ENCODE peak calls at places on chromosome 17, in eight cellular contexts. B, E, P, F, X, S, Q and U are unnamed samples.
A peak's percentile ranks its signal among the peaks of the same experiment; 100 is the strongest.

GRCh38 chr17:42459983-42460300 is 1.3 kb downstream of the ATP6V0A1 start:
- DNase-seq in B (no peak), E (no peak), P (no peak), F (peak; percentile 13), X (no peak), S (no peak), Q (no peak), U (no peak)

GRCh38 chr17:71019699-71020098 is 850.4 kb downstream of the KCNJ2 start:
- DNase-seq in B (no peak), E (no peak), P (no peak), F (no peak), X (no peak), S (no peak), Q (no peak), U (no peak)

GRCh38 chr17:7883781-7884386 is 4.7 kb upstream of the CHD3 start:
- DNase-seq in B (no peak), E (no peak), P (no peak), F (no peak), X (peak; percentile 24), S (no peak), Q (peak; percentile 57), U (no peak)

GRCh38 chr17:17666111-17666714 is 15.0 kb upstream of the RAI1 start:
- DNase-seq in B (no peak), E (no peak), P (no peak), F (no peak), X (no peak), S (no peak), Q (no peak), U (no peak)

GRCh38 chr17:74442670-74443515 is 11.0 kb downstream of the GPRC5C start:
- DNase-seq in B (peak; percentile 91), E (peak; percentile 94), P (peak; percentile 66), F (no peak), X (no peak), S (peak; percentile 93), Q (no peak), U (peak; percentile 89)

GRCh38 chr17:10290046-10290445 is 82.8 kb downstream of the MYH13 start:
- DNase-seq in B (peak; percentile 27), E (no peak), P (no peak), F (no peak), X (no peak), S (peak; percentile 21), Q (no peak), U (no peak)

GRCh38 chr17:54405826-54406225 is 494.8 kb upstream of the TOM1L1 start:
- DNase-seq in B (no peak), E (no peak), P (no peak), F (no peak), X (no peak), S (no peak), Q (no peak), U (no peak)

GRCh38 chr17:3157218-3157617 is 29.9 kb upstream of the OR1G1 start:
- DNase-seq in B (no peak), E (no peak), P (no peak), F (no peak), X (no peak), S (no peak), Q (no peak), U (no peak)

GRCh38 chr17:60421273-60422161 is 772 bp upstream of the CHCT1 start:
- DNase-seq in B (peak; percentile 74), E (peak; percentile 87), P (peak; percentile 77), F (peak; percentile 82), X (peak; percentile 81), S (peak; percentile 76), Q (peak; percentile 91), U (peak; percentile 67)

GRCh38 chr17:49779730-49780220 is 8.7 kb upstream of the KAT7 start:
- DNase-seq in B (no peak), E (no peak), P (peak; percentile 28), F (peak; percentile 18), X (peak; percentile 26), S (no peak), Q (peak; percentile 34), U (no peak)

GRCh38 chr17:1186923-1187771 is 7.4 kb upstream of the ABR start:
- DNase-seq in B (peak; percentile 89), E (peak; percentile 93), P (peak; percentile 71), F (peak; percentile 91), X (peak; percentile 80), S (peak; percentile 90), Q (peak; percentile 95), U (peak; percentile 84)

GRCh38 chr17:21193031-21193430 is 20.9 kb downstream of the TMEM11 start:
- DNase-seq in B (no peak), E (no peak), P (no peak), F (no peak), X (no peak), S (no peak), Q (no peak), U (no peak)

GRCh38 chr17:1177099-1177996 is 2.4 kb downstream of the ABR start:
- DNase-seq in B (peak; percentile 57), E (no peak), P (no peak), F (peak; percentile 44), X (no peak), S (no peak), Q (no peak), U (no peak)

GRCh38 chr17:31581022-31581483 is 189.6 kb downstream of the RAB11FIP4 start:
- DNase-seq in B (peak; percentile 83), E (peak; percentile 87), P (peak; percentile 72), F (no peak), X (no peak), S (peak; percentile 83), Q (no peak), U (peak; percentile 74)

GRCh38 chr17:55612691-55613141 is 101.5 kb upstream of the SMIM36 start:
- DNase-seq in B (peak; percentile 47), E (no peak), P (no peak), F (no peak), X (no peak), S (no peak), Q (no peak), U (no peak)

GRCh38 chr17:82964851-82965341 is 114.5 kb upstream of the METRNL start:
- DNase-seq in B (no peak), E (no peak), P (no peak), F (no peak), X (peak; percentile 10), S (no peak), Q (no peak), U (no peak)

GRCh38 chr17:30427611-30428010 is 48.9 kb downstream of the CPD start:
- DNase-seq in B (no peak), E (no peak), P (no peak), F (no peak), X (no peak), S (no peak), Q (no peak), U (no peak)

GRCh38 chr17:42695500-42695899 is 13.2 kb downstream of the CNTNAP1 start:
- DNase-seq in B (no peak), E (peak; percentile 49), P (no peak), F (no peak), X (no peak), S (no peak), Q (no peak), U (peak; percentile 45)

GRCh38 chr17:17055286-17056166 is 13.3 kb downstream of the MPRIP start:
- DNase-seq in B (no peak), E (no peak), P (no peak), F (no peak), X (no peak), S (no peak), Q (no peak), U (peak; percentile 79)

GRCh38 chr17:72334205-72334604 is 213.4 kb downstream of the SOX9 start:
- DNase-seq in B (no peak), E (no peak), P (no peak), F (peak; percentile 48), X (no peak), S (no peak), Q (no peak), U (no peak)

GRCh38 chr17:41531993-41532392 is 3.9 kb upstream of the KRT19 start:
- DNase-seq in B (no peak), E (no peak), P (no peak), F (no peak), X (no peak), S (no peak), Q (no peak), U (no peak)

GRCh38 chr17:19292377-19292711 is 55.2 kb downstream of the EPN2 start:
- DNase-seq in B (no peak), E (no peak), P (no peak), F (no peak), X (no peak), S (no peak), Q (no peak), U (no peak)

GRCh38 chr17:4342535-4342934 is 23.9 kb downstream of the UBE2G1 start:
- DNase-seq in B (no peak), E (no peak), P (no peak), F (no peak), X (no peak), S (no peak), Q (no peak), U (no peak)

GRCh38 chr17:71304498-71305158 is 816.2 kb upstream of the SOX9 start:
- DNase-seq in B (no peak), E (no peak), P (no peak), F (peak; percentile 44), X (no peak), S (no peak), Q (no peak), U (no peak)

GRCh38 chr17:41322264-41322902 is 6.9 kb upstream of the KRTAP17-1 start:
- DNase-seq in B (no peak), E (no peak), P (peak; percentile 15), F (peak; percentile 46), X (no peak), S (no peak), Q (peak; percentile 46), U (no peak)

GRCh38 chr17:36689089-36689667 is 87.8 kb downstream of the MRM1 start:
- DNase-seq in B (no peak), E (no peak), P (no peak), F (no peak), X (no peak), S (no peak), Q (no peak), U (no peak)

GRCh38 chr17:45096141-45096540 is 35.0 kb downstream of the NMT1 start:
- DNase-seq in B (no peak), E (no peak), P (no peak), F (peak; percentile 54), X (no peak), S (no peak), Q (peak; percentile 76), U (no peak)

GRCh38 chr17:45857977-45858708 is 13.5 kb downstream of the SPPL2C start:
- DNase-seq in B (no peak), E (no peak), P (no peak), F (peak; percentile 71), X (no peak), S (no peak), Q (no peak), U (no peak)